ENCODE peak calls at places on chromosomes 1 and 21, in six cellular contexts. One of them, this sample, is unnamed.

GRCh38 chr1:116377564-116378529 is 4.8 kb downstream of the ATP1A1 start:
- DNase-seq in fibroblast of lung: peak; percentile 96
- DNase-seq in colonic mucosa: peak; percentile 58
- DNase-seq in HepG2: peak; percentile 79
- DNase-seq in PC-3: peak; percentile 87
- DNase-seq in H1: no peak
- DNase-seq in this sample: peak; percentile 94

GRCh38 chr21:45012661-45013270 is 61.6 kb upstream of the ADARB1 start:
- DNase-seq in fibroblast of lung: no peak
- DNase-seq in colonic mucosa: peak; percentile 43
- DNase-seq in HepG2: no peak
- DNase-seq in PC-3: no peak
- DNase-seq in H1: peak; percentile 41
- DNase-seq in this sample: no peak

GRCh38 chr1:70656371-70656770 is 245.3 kb downstream of the CTH start:
- DNase-seq in fibroblast of lung: no peak
- DNase-seq in colonic mucosa: no peak
- DNase-seq in HepG2: no peak
- DNase-seq in PC-3: no peak
- DNase-seq in H1: no peak
- DNase-seq in this sample: no peak

GRCh38 chr1:5977494-5978444 is 14.5 kb downstream of the NPHP4 start:
- DNase-seq in fibroblast of lung: no peak
- DNase-seq in colonic mucosa: no peak
- DNase-seq in HepG2: no peak
- DNase-seq in PC-3: no peak
- DNase-seq in H1: no peak
- DNase-seq in this sample: no peak

GRCh38 chr21:15289896-15290841 is 225.4 kb upstream of the NRIP1 start:
- DNase-seq in fibroblast of lung: no peak
- DNase-seq in colonic mucosa: peak; percentile 84
- DNase-seq in HepG2: peak; percentile 22
- DNase-seq in PC-3: no peak
- DNase-seq in H1: no peak
- DNase-seq in this sample: no peak

GRCh38 chr1:196593955-196594354 is 14.3 kb downstream of the KCNT2 start:
- DNase-seq in fibroblast of lung: no peak
- DNase-seq in colonic mucosa: no peak
- DNase-seq in HepG2: no peak
- DNase-seq in PC-3: no peak
- DNase-seq in H1: no peak
- DNase-seq in this sample: no peak

GRCh38 chr1:202959276-202959620 is 1.1 kb upstream of the ADIPOR1 start:
- DNase-seq in fibroblast of lung: peak; percentile 58
- DNase-seq in colonic mucosa: no peak
- DNase-seq in HepG2: peak; percentile 74
- DNase-seq in PC-3: peak; percentile 94
- DNase-seq in H1: no peak
- DNase-seq in this sample: no peak

GRCh38 chr1:221206076-221206475 is 326.8 kb downstream of the HLX start:
- DNase-seq in fibroblast of lung: no peak
- DNase-seq in colonic mucosa: no peak
- DNase-seq in HepG2: no peak
- DNase-seq in PC-3: no peak
- DNase-seq in H1: no peak
- DNase-seq in this sample: no peak

GRCh38 chr1:21084111-21084510 is 92.6 kb downstream of the EIF4G3 start:
- DNase-seq in fibroblast of lung: no peak
- DNase-seq in colonic mucosa: no peak
- DNase-seq in HepG2: no peak
- DNase-seq in PC-3: no peak
- DNase-seq in H1: no peak
- DNase-seq in this sample: no peak

GRCh38 chr1:46021046-46021822 is 111.2 kb downstream of the PIK3R3 start:
- DNase-seq in fibroblast of lung: no peak
- DNase-seq in colonic mucosa: no peak
- DNase-seq in HepG2: no peak
- DNase-seq in PC-3: peak; percentile 28
- DNase-seq in H1: no peak
- DNase-seq in this sample: no peak

GRCh38 chr1:177424746-177425145 is 254.0 kb downstream of the BRINP2 start:
- DNase-seq in fibroblast of lung: no peak
- DNase-seq in colonic mucosa: no peak
- DNase-seq in HepG2: no peak
- DNase-seq in PC-3: no peak
- DNase-seq in H1: no peak
- DNase-seq in this sample: no peak

GRCh38 chr1:10856253-10856683 is 59.8 kb upstream of the CASZ1 start:
- DNase-seq in fibroblast of lung: no peak
- DNase-seq in colonic mucosa: no peak
- DNase-seq in HepG2: no peak
- DNase-seq in PC-3: no peak
- DNase-seq in H1: no peak
- DNase-seq in this sample: no peak

GRCh38 chr21:25772680-25773079 is 37.9 kb downstream of the GABPA start:
- DNase-seq in fibroblast of lung: peak; percentile 3
- DNase-seq in colonic mucosa: no peak
- DNase-seq in HepG2: no peak
- DNase-seq in PC-3: peak; percentile 11
- DNase-seq in H1: no peak
- DNase-seq in this sample: peak; percentile 66

GRCh38 chr1:36321119-36321951 is 2.1 kb downstream of the EVA1B start:
- DNase-seq in fibroblast of lung: peak; percentile 66
- DNase-seq in colonic mucosa: peak; percentile 57
- DNase-seq in HepG2: no peak
- DNase-seq in PC-3: no peak
- DNase-seq in H1: peak; percentile 76
- DNase-seq in this sample: no peak

GRCh38 chr1:15948600-15949452 is 27.1 kb downstream of the ZBTB17 start:
- DNase-seq in fibroblast of lung: peak; percentile 98
- DNase-seq in colonic mucosa: peak; percentile 53
- DNase-seq in HepG2: no peak
- DNase-seq in PC-3: no peak
- DNase-seq in H1: no peak
- DNase-seq in this sample: peak; percentile 81

GRCh38 chr1:56758135-56758534 is 61.1 kb downstream of the FYB2 start:
- DNase-seq in fibroblast of lung: no peak
- DNase-seq in colonic mucosa: peak; percentile 25
- DNase-seq in HepG2: peak; percentile 42
- DNase-seq in PC-3: peak; percentile 54
- DNase-seq in H1: peak; percentile 21
- DNase-seq in this sample: no peak

DNA sequence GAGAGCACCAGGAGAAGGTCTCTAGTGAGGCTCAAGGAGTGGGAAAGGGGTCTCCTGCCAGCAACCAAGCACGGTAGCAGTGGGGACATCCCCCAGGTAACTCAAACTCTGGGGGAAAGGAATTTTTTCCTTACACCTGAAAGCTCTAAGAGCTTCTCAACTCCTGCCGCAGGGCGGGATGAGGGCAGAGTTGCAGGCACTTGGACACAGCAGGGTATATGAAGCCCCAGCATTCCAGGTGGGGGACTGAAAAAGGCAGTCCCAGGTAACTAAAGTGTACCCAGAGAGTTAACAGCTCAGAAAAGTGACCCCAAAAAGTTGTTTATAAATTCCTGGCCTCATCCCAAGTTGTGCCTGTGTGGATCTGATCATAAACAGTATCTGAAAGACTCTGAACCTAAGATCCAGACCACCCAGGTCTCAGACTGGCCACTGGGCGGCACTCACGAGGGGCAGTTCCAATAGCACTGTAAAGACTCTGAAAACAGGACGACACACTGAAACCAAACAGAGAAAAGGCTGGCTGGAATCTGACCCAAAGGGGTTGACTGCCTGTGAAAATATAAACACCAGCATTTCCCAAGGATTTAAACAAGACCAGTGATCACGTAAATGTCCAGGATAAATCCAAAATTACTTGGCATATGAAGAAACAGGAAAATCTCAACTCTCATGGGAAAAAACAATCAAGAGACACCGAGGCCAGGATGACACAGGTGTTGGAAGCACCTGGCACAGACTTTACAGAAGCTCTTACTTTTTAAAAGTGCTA is 47.5 kb downstream of the HSF2BP start:
- DNase-seq in fibroblast of lung: no peak
- DNase-seq in colonic mucosa: peak; percentile 83
- DNase-seq in HepG2: peak; percentile 75
- DNase-seq in PC-3: peak; percentile 77
- DNase-seq in H1: peak; percentile 19
- DNase-seq in this sample: peak; percentile 80
- H3K9ac ChIP-seq in fibroblast of lung: no peak overlapping the region
- H3K9ac ChIP-seq in colonic mucosa: no peak overlapping the region
- H3K9ac ChIP-seq in HepG2: peak overlapping the region; percentile 44
- H3K9ac ChIP-seq in PC-3: no peak overlapping the region
- H3K9ac ChIP-seq in H1: no peak overlapping the region
- H3K9ac ChIP-seq in this sample: peak overlapping the region; percentile 56

GRCh38 chr1:7290971-7291970 is 479.8 kb upstream of the VAMP3 start:
- DNase-seq in fibroblast of lung: peak; percentile 81
- DNase-seq in colonic mucosa: no peak
- DNase-seq in HepG2: no peak
- DNase-seq in PC-3: no peak
- DNase-seq in H1: no peak
- DNase-seq in this sample: no peak
- H3K9ac ChIP-seq in fibroblast of lung: no peak overlapping the region
- H3K9ac ChIP-seq in colonic mucosa: no peak overlapping the region
- H3K9ac ChIP-seq in HepG2: no peak overlapping the region
- H3K9ac ChIP-seq in PC-3: no peak overlapping the region
- H3K9ac ChIP-seq in H1: no peak overlapping the region
- H3K9ac ChIP-seq in this sample: no peak overlapping the region

GRCh38 chr1:161198206-161198876 is 513 bp downstream of the ADAMTS4 start:
- DNase-seq in fibroblast of lung: no peak
- DNase-seq in colonic mucosa: no peak
- DNase-seq in HepG2: peak; percentile 56
- DNase-seq in PC-3: peak; percentile 44
- DNase-seq in H1: no peak
- DNase-seq in this sample: peak; percentile 62

GRCh38 chr1:161200421-161200991 is 1.7 kb upstream of the ADAMTS4 start:
- DNase-seq in fibroblast of lung: no peak
- DNase-seq in colonic mucosa: no peak
- DNase-seq in HepG2: peak; percentile 70
- DNase-seq in PC-3: no peak
- DNase-seq in H1: no peak
- DNase-seq in this sample: peak; percentile 59

GRCh38 chr1:161198877-161199431 is at the start of gene ADAMTS4:
- DNase-seq in fibroblast of lung: peak; percentile 42
- DNase-seq in colonic mucosa: peak; percentile 52
- DNase-seq in HepG2: no peak
- DNase-seq in PC-3: no peak
- DNase-seq in H1: no peak
- DNase-seq in this sample: peak; percentile 65

GRCh38 chr1:161200992-161201827 is 957 bp upstream of the NDUFS2 start:
- DNase-seq in fibroblast of lung: no peak
- DNase-seq in colonic mucosa: peak; percentile 45
- DNase-seq in HepG2: no peak
- DNase-seq in PC-3: no peak
- DNase-seq in H1: no peak
- DNase-seq in this sample: peak; percentile 87

DNA sequence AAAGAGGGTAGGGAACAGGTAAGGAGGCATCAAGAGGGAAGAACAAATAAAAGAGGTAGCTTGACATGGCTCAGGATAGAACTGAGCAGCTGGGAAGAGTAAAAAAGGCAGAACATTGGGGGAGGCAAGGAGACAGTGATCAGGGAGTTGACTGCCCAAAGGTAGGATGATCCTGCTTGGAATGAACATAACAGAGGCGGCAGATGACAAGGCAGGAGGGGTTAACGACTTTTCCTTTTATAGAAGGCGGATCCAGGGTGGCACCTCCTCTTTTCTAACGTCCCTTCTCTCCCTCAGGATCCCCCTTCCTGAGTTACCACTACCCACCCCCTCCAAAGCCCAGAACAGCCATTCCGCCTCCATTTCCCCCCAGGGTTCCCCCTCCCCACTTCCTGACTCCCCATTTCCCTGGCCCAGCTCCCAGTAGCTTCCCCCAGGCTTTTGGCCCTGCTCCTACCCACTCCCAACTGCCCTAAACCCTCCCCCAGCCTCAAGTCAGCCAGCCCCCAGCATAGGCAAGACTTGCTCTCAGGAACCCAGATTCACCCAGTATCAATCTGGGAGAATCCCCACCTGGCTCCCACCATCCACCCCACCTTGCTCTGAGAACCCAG is 759 bp upstream of the ADAMTS4 start:
- DNase-seq in fibroblast of lung: no peak
- DNase-seq in colonic mucosa: no peak
- DNase-seq in HepG2: no peak
- DNase-seq in PC-3: no peak
- DNase-seq in H1: no peak
- DNase-seq in this sample: peak; percentile 42
- H3K9ac ChIP-seq in fibroblast of lung: peak overlapping the region; percentile 38
- H3K9ac ChIP-seq in colonic mucosa: peak overlapping the region; percentile 36
- H3K9ac ChIP-seq in HepG2: peak overlapping the region; percentile 56
- H3K9ac ChIP-seq in PC-3: no peak overlapping the region
- H3K9ac ChIP-seq in H1: no peak overlapping the region
- H3K9ac ChIP-seq in this sample: peak overlapping the region; percentile 75

GRCh38 chr1:169414927-169415326 is 12.3 kb downstream of the CCDC181 start:
- DNase-seq in fibroblast of lung: no peak
- DNase-seq in colonic mucosa: no peak
- DNase-seq in HepG2: no peak
- DNase-seq in PC-3: peak; percentile 64
- DNase-seq in H1: no peak
- DNase-seq in this sample: no peak
- H3K9ac ChIP-seq in fibroblast of lung: no peak overlapping the region
- H3K9ac ChIP-seq in colonic mucosa: no peak overlapping the region
- H3K9ac ChIP-seq in HepG2: no peak overlapping the region
- H3K9ac ChIP-seq in PC-3: no peak overlapping the region
- H3K9ac ChIP-seq in H1: no peak overlapping the region
- H3K9ac ChIP-seq in this sample: no peak overlapping the region

DNA sequence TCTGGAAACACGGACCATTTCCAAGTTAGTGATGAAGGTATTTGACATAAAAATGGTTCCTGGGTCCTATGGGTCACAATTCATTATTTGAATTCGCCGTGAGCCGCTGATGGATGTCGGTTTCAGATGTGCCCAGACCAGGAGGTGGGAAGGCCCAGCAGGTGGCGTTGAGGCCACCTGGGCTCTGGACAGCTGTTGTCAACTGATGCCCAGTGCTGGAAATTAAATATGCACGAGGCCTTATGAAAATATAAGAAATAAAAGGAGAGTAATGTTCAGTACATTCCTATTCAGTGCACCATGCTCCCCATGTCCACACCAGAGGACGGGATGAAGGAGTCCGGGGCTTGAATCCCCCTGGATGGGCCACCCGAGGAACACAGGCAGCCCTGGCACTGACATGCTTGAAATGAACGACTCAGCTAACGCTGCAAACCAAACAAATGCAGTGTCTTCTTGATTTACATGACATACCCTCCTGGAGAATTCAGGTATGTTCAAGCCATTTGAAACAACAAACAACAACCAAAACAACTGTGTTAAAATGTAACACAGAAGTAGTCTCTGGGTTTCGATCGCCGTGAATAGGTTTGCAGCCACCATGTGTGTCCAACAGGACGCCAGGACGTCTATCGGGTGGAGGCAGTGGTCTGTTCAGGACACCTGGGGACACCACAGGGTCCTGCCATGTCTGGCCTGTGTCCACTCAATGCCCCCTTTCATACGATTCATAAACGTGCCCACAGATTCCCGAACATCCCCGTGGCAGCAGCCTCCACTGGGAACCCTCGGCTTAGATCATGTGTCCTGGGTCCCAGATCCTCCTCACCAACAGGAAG is 6.1 kb downstream of the TFF3 start:
- DNase-seq in fibroblast of lung: no peak
- DNase-seq in colonic mucosa: no peak
- DNase-seq in HepG2: no peak
- DNase-seq in PC-3: peak; percentile 49
- DNase-seq in H1: no peak
- DNase-seq in this sample: no peak
- H3K9ac ChIP-seq in fibroblast of lung: no peak overlapping the region
- H3K9ac ChIP-seq in colonic mucosa: no peak overlapping the region
- H3K9ac ChIP-seq in HepG2: no peak overlapping the region
- H3K9ac ChIP-seq in PC-3: no peak overlapping the region
- H3K9ac ChIP-seq in H1: no peak overlapping the region
- H3K9ac ChIP-seq in this sample: no peak overlapping the region

This sample was measured in endothelial cell of umbilical vein.